ENCODE peak calls at places on chromosomes 16 and 17, in eight cellular contexts. One of them, this sample, is unnamed. For H3K4me1, the result is how much of the 10 kb centered on the place peaks cover.

GRCh38 chr17:45316271-45317112 is at the start of gene MAP3K14:
- DNase-seq in RWPE2: no peak
- DNase-seq in neural progenitor cell: peak
- DNase-seq in cardiac muscle cell: peak
- DNase-seq in ovary: peak
- DNase-seq in upper lobe of right lung: peak
- DNase-seq in tibial artery: peak
- DNase-seq in OCI-LY7: peak
- DNase-seq in this sample: peak

GRCh38 chr16:67931712-67932461 is at the start of gene CTRL:
- DNase-seq in cardiac muscle cell: no peak
- DNase-seq in neural progenitor cell: no peak
- DNase-seq in upper lobe of right lung: no peak
- DNase-seq in OCI-LY7: no peak
- DNase-seq in tibial artery: no peak
- DNase-seq in RWPE2: no peak
- DNase-seq in ovary: peak
- DNase-seq in this sample: no peak

GRCh38 chr17:51359055-51359454 is 98.7 kb downstream of the UTP18 start:
- DNase-seq in ovary: no peak
- DNase-seq in cardiac muscle cell: no peak
- DNase-seq in tibial artery: no peak
- DNase-seq in upper lobe of right lung: no peak
- DNase-seq in RWPE2: no peak
- DNase-seq in OCI-LY7: no peak
- DNase-seq in neural progenitor cell: no peak
- DNase-seq in this sample: no peak

GRCh38 chr17:82804442-82805191 is 35.2 kb downstream of the ZNF750 start:
- DNase-seq in cardiac muscle cell: no peak
- DNase-seq in tibial artery: peak
- DNase-seq in neural progenitor cell: no peak
- DNase-seq in RWPE2: no peak
- DNase-seq in ovary: peak
- DNase-seq in OCI-LY7: no peak
- DNase-seq in upper lobe of right lung: no peak
- DNase-seq in this sample: peak

GRCh38 chr16:84611041-84611440 is 6.8 kb downstream of the COTL1 start:
- DNase-seq in OCI-LY7: no peak
- DNase-seq in neural progenitor cell: no peak
- DNase-seq in tibial artery: no peak
- DNase-seq in cardiac muscle cell: no peak
- DNase-seq in ovary: no peak
- DNase-seq in RWPE2: no peak
- DNase-seq in upper lobe of right lung: no peak
- DNase-seq in this sample: no peak

GRCh38 chr17:39926588-39927100 is 757 bp downstream of the ORMDL3 start:
- DNase-seq in OCI-LY7: peak
- DNase-seq in tibial artery: peak
- DNase-seq in RWPE2: no peak
- DNase-seq in neural progenitor cell: peak
- DNase-seq in ovary: no peak
- DNase-seq in cardiac muscle cell: peak
- DNase-seq in upper lobe of right lung: peak
- DNase-seq in this sample: peak

GRCh38 chr17:36849871-36850348 is 87.4 kb upstream of the LHX1 start:
- DNase-seq in cardiac muscle cell: peak
- DNase-seq in neural progenitor cell: peak
- DNase-seq in RWPE2: no peak
- DNase-seq in ovary: no peak
- DNase-seq in tibial artery: no peak
- DNase-seq in upper lobe of right lung: no peak
- DNase-seq in OCI-LY7: peak
- DNase-seq in this sample: no peak

GRCh38 chr16:68711421-68712139 is 25.5 kb upstream of the CDH1 start:
- DNase-seq in neural progenitor cell: no peak
- DNase-seq in upper lobe of right lung: no peak
- DNase-seq in RWPE2: no peak
- DNase-seq in cardiac muscle cell: no peak
- DNase-seq in ovary: no peak
- DNase-seq in tibial artery: no peak
- DNase-seq in OCI-LY7: no peak
- DNase-seq in this sample: no peak

GRCh38 chr17:79830763-79831366 is 8.4 kb downstream of the CBX4 start:
- DNase-seq in neural progenitor cell: no peak
- DNase-seq in OCI-LY7: no peak
- DNase-seq in ovary: no peak
- DNase-seq in upper lobe of right lung: no peak
- DNase-seq in RWPE2: no peak
- DNase-seq in tibial artery: no peak
- DNase-seq in cardiac muscle cell: peak
- DNase-seq in this sample: no peak

GRCh38 chr17:79362996-79363305 is 247.9 kb downstream of the RBFOX3 start:
- DNase-seq in cardiac muscle cell: no peak
- DNase-seq in OCI-LY7: no peak
- DNase-seq in upper lobe of right lung: no peak
- DNase-seq in ovary: no peak
- DNase-seq in RWPE2: peak
- DNase-seq in neural progenitor cell: no peak
- DNase-seq in tibial artery: no peak
- DNase-seq in this sample: no peak

GRCh38 chr16:11665071-11665491 is 3.2 kb upstream of the SNN start:
- DNase-seq in RWPE2: no peak
- DNase-seq in OCI-LY7: peak
- DNase-seq in upper lobe of right lung: no peak
- DNase-seq in cardiac muscle cell: no peak
- DNase-seq in neural progenitor cell: peak
- DNase-seq in tibial artery: peak
- DNase-seq in ovary: no peak
- DNase-seq in this sample: no peak

GRCh38 chr17:6421700-6422604 is 13.0 kb downstream of the AIPL1 start:
- DNase-seq in OCI-LY7: peak
- DNase-seq in ovary: peak
- DNase-seq in neural progenitor cell: peak
- DNase-seq in upper lobe of right lung: peak
- DNase-seq in tibial artery: peak
- DNase-seq in cardiac muscle cell: peak
- DNase-seq in RWPE2: peak
- DNase-seq in this sample: peak

GRCh38 chr17:74332017-74332650 is 6.1 kb downstream of the KIF19 start:
- DNase-seq in OCI-LY7: peak
- DNase-seq in upper lobe of right lung: no peak
- DNase-seq in neural progenitor cell: no peak
- DNase-seq in tibial artery: no peak
- DNase-seq in RWPE2: no peak
- DNase-seq in ovary: no peak
- DNase-seq in cardiac muscle cell: no peak
- DNase-seq in this sample: no peak

GRCh38 chr17:43952724-43953666 is 745 bp downstream of the PYY start:
- DNase-seq in upper lobe of right lung: no peak
- DNase-seq in neural progenitor cell: peak
- DNase-seq in cardiac muscle cell: peak
- DNase-seq in OCI-LY7: no peak
- DNase-seq in RWPE2: no peak
- DNase-seq in tibial artery: no peak
- DNase-seq in ovary: no peak
- DNase-seq in this sample: no peak

GRCh38 chr16:89388536-89388935 is 101.8 kb downstream of the ANKRD11 start:
- DNase-seq in OCI-LY7: no peak
- DNase-seq in ovary: no peak
- DNase-seq in neural progenitor cell: no peak
- DNase-seq in cardiac muscle cell: no peak
- DNase-seq in tibial artery: no peak
- DNase-seq in upper lobe of right lung: no peak
- DNase-seq in RWPE2: no peak
- DNase-seq in this sample: no peak

DNA sequence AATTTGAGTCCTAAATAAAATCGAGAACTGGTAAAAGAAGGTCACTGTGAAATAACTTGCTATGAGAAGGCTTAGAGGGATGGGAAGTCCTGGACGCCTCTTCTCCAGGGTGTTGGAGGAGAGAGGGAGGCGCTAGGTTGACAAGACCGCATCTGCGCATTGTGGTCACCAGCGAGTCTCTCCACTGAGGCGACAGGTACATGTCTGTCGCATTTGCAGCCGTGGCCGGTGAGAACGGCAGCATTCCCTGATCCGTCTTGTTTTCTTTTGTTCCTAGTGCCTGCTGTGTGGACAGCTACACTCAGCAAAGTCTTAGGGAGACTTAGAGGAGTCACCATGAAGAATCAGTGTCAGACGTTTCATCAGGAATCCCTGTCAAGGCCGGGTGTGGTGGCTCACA is 8.1 kb upstream of the ATP6V0C start:
- DNase-seq in RWPE2: no peak
- DNase-seq in cardiac muscle cell: no peak
- DNase-seq in OCI-LY7: no peak
- DNase-seq in ovary: no peak
- DNase-seq in upper lobe of right lung: no peak
- DNase-seq in tibial artery: no peak
- DNase-seq in neural progenitor cell: no peak
- DNase-seq in this sample: no peak
- H3K4me1 ChIP-seq in RWPE2: under half
- H3K4me1 ChIP-seq in cardiac muscle cell: under half
- H3K4me1 ChIP-seq in OCI-LY7: under half
- H3K4me1 ChIP-seq in ovary: under half
- H3K4me1 ChIP-seq in upper lobe of right lung: under half
- H3K4me1 ChIP-seq in tibial artery: under half
- H3K4me1 ChIP-seq in neural progenitor cell: under half
- H3K4me1 ChIP-seq in this sample: under half

DNA sequence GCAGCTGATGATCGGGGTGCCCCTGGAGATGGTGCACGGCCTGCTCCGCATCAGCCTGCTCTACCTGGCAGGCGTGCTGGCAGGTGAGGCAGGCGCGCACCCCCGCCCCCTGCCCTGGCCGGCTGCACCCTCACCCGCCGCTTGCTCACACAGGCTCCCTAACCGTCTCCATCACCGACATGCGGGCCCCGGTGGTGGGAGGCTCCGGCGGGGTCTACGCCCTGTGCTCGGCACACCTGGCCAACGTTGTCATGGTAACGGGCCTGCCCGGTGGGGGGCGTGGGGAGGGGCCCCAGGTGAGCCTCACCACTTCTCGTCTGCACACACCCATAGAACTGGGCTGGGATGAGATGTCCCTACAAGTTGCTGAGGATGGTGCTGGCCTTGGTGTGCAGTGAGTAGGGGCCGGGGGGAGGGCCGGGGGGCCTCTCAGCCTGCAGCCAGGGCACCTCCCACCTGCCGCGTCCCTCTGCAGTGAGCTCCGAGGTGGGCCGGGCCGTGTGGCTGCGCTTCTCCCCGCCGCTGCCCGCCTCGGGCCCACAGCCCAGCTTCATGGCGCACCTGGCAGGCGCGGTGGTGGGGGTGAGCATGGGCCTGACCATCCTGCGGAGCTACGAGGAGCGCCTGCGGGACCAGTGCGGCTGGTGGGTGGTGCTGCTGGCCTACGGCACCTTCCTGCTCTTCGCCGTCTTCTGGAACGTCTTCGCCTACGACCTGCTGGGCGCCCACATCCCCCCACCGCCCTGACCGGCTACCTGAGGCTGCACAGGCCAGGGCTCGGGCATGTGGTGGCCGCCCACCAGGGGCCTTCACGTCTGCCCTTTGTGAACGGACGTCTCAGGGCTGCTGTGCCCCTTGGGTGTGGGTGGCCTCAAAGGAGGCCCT is 2.1 kb downstream of the RHBDL1 start:
- DNase-seq in upper lobe of right lung: no peak
- DNase-seq in ovary: no peak
- DNase-seq in neural progenitor cell: no peak
- DNase-seq in RWPE2: no peak
- DNase-seq in OCI-LY7: no peak
- DNase-seq in cardiac muscle cell: no peak
- DNase-seq in tibial artery: no peak
- DNase-seq in this sample: no peak
- H3K4me3 ChIP-seq in upper lobe of right lung: no peak
- H3K4me3 ChIP-seq in ovary: no peak
- H3K4me3 ChIP-seq in neural progenitor cell: no peak
- H3K4me3 ChIP-seq in RWPE2: peak
- H3K4me3 ChIP-seq in OCI-LY7: no peak
- H3K4me3 ChIP-seq in cardiac muscle cell: no peak
- H3K4me3 ChIP-seq in tibial artery: no peak
- H3K4me3 ChIP-seq in this sample: no peak

GRCh38 chr17:18320301-18320700 is 5.2 kb downstream of the SMCR8 start:
- DNase-seq in neural progenitor cell: no peak
- DNase-seq in ovary: no peak
- DNase-seq in tibial artery: no peak
- DNase-seq in RWPE2: no peak
- DNase-seq in cardiac muscle cell: no peak
- DNase-seq in upper lobe of right lung: no peak
- DNase-seq in OCI-LY7: no peak
- DNase-seq in this sample: no peak

GRCh38 chr17:18315498-18316360 is 636 bp downstream of the SMCR8 start:
- DNase-seq in RWPE2: no peak
- DNase-seq in tibial artery: no peak
- DNase-seq in ovary: no peak
- DNase-seq in OCI-LY7: peak
- DNase-seq in neural progenitor cell: no peak
- DNase-seq in cardiac muscle cell: no peak
- DNase-seq in upper lobe of right lung: no peak
- DNase-seq in this sample: no peak

GRCh38 chr17:18319604-18320256 is 4.6 kb downstream of the SMCR8 start:
- DNase-seq in cardiac muscle cell: peak
- DNase-seq in tibial artery: no peak
- DNase-seq in neural progenitor cell: peak
- DNase-seq in upper lobe of right lung: no peak
- DNase-seq in RWPE2: no peak
- DNase-seq in ovary: no peak
- DNase-seq in OCI-LY7: peak
- DNase-seq in this sample: no peak

GRCh38 chr17:18318771-18319450 is 3.8 kb downstream of the SMCR8 start:
- DNase-seq in cardiac muscle cell: no peak
- DNase-seq in RWPE2: no peak
- DNase-seq in neural progenitor cell: no peak
- DNase-seq in ovary: no peak
- DNase-seq in OCI-LY7: no peak
- DNase-seq in tibial artery: no peak
- DNase-seq in upper lobe of right lung: no peak
- DNase-seq in this sample: no peak

GRCh38 chr17:18318122-18318521 is 3.0 kb downstream of the SMCR8 start:
- DNase-seq in upper lobe of right lung: no peak
- DNase-seq in tibial artery: no peak
- DNase-seq in neural progenitor cell: no peak
- DNase-seq in cardiac muscle cell: no peak
- DNase-seq in OCI-LY7: no peak
- DNase-seq in RWPE2: no peak
- DNase-seq in ovary: no peak
- DNase-seq in this sample: no peak
- H3K27ac ChIP-seq in upper lobe of right lung: no peak
- H3K27ac ChIP-seq in tibial artery: no peak
- H3K27ac ChIP-seq in neural progenitor cell: no peak
- H3K27ac ChIP-seq in cardiac muscle cell: no peak
- H3K27ac ChIP-seq in OCI-LY7: no peak
- H3K27ac ChIP-seq in RWPE2: no peak
- H3K27ac ChIP-seq in ovary: no peak
- H3K27ac ChIP-seq in this sample: no peak

DNA sequence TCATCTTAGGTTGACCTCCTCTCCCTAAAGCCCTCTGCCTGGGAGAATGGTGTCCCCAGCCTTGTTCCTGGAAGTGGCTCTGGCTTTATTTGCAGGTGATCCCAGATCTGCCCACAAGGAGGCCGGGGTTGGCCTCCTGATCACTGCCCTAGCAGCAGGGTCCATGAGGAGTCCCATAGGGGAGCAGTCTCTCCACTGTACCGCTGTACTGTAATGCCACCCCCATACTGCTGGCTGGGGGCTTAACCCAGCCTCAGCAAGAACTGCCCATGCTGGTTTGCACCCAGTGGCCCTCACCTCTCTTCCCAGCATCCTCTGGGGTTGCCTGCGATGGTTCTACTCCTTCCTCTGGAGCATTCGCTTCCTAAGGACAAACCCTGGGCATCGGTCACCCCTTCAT is 39.1 kb downstream of the PSME3IP1 start:
- DNase-seq in RWPE2: no peak
- DNase-seq in OCI-LY7: no peak
- DNase-seq in cardiac muscle cell: peak
- DNase-seq in upper lobe of right lung: no peak
- DNase-seq in tibial artery: no peak
- DNase-seq in ovary: no peak
- DNase-seq in neural progenitor cell: peak
- DNase-seq in this sample: no peak
- H3K4me1 ChIP-seq in RWPE2: under half
- H3K4me1 ChIP-seq in OCI-LY7: half or more
- H3K4me1 ChIP-seq in cardiac muscle cell: under half
- H3K4me1 ChIP-seq in upper lobe of right lung: half or more
- H3K4me1 ChIP-seq in tibial artery: under half
- H3K4me1 ChIP-seq in ovary: under half
- H3K4me1 ChIP-seq in neural progenitor cell: under half
- H3K4me1 ChIP-seq in this sample: under half

This sample was measured in ascending aorta.